ENCODE peak calls at places on chromosomes 13 and 19, in ten cellular contexts. H, Y, Q, V, B, X, J, N, P and L are unnamed samples. For H3K4me1, the result is how much of the 10 kb centered on the place peaks cover.

GRCh38 chr19:747432-748273 is 3.3 kb upstream of the MISP start:
- DNase-seq in X (no peak), Y (no peak), J (no peak), N (no peak), B (no peak), H (no peak), P (no peak), V (no peak), Q (no peak), L (no peak)

GRCh38 chr19:40006273-40006691 is 9.4 kb downstream of the ZNF546 start:
- DNase-seq in X (no peak), H (peak), P (no peak), N (peak), B (no peak), J (peak), Q (no peak), Y (no peak), V (no peak), L (peak)

GRCh38 chr19:35828694-35829301 is 16.2 kb upstream of the PRODH2 start:
- DNase-seq in N (peak), B (no peak), Y (no peak), X (peak), P (peak), J (peak), Q (no peak), H (peak), V (peak), L (peak)

GRCh38 chr19:11014403-11014911 is 53.6 kb downstream of the SMARCA4 start:
- DNase-seq in V (no peak), H (peak), Y (no peak), J (no peak), Q (no peak), X (no peak), P (no peak), N (no peak), B (no peak), L (no peak)

GRCh38 chr13:99151516-99151915 is 49.1 kb upstream of the UBAC2 start:
- DNase-seq in P (no peak), Q (no peak), Y (no peak), N (peak), X (no peak), B (no peak), H (peak), V (no peak), J (peak), L (no peak)

GRCh38 chr13:98478134-98479129 is 98.5 kb downstream of the STK24 start:
- DNase-seq in P (no peak), Y (no peak), H (no peak), Q (no peak), X (peak), B (no peak), V (no peak), J (peak), N (peak), L (peak)

GRCh38 chr19:39915101-39915847 is 19.2 kb downstream of the FCGBP start:
- DNase-seq in X (no peak), P (peak), N (no peak), J (no peak), Y (peak), Q (no peak), B (no peak), H (no peak), V (no peak), L (no peak)

GRCh38 chr19:22622901-22623840 is 11.0 kb upstream of the ZNF492 start:
- DNase-seq in N (no peak), B (no peak), Y (peak), P (no peak), J (no peak), X (no peak), Q (no peak), V (no peak), H (no peak), L (no peak)

GRCh38 chr13:36158606-36159005 is 27.4 kb upstream of the DCLK1 start:
- DNase-seq in Q (no peak), B (no peak), J (no peak), H (no peak), P (no peak), N (peak), X (no peak), Y (no peak), V (no peak), L (no peak)

GRCh38 chr13:42807236-42807635 is 25.9 kb downstream of the FAM216B start:
- DNase-seq in P (no peak), B (no peak), Q (no peak), V (no peak), J (peak), X (no peak), Y (no peak), N (no peak), H (no peak), L (no peak)

GRCh38 chr13:52096748-52097147 is 32.1 kb downstream of the NEK5 start:
- DNase-seq in H (no peak), Q (no peak), N (no peak), B (no peak), Y (no peak), J (no peak), X (no peak), P (no peak), V (no peak), L (no peak)

GRCh38 chr13:63075126-63075525 is 1659.5 kb upstream of the PCDH20 start:
- DNase-seq in P (no peak), V (no peak), X (no peak), J (no peak), B (no peak), H (no peak), Y (no peak), Q (no peak), N (no peak), L (no peak)

GRCh38 chr19:9342610-9343304 is 18.8 kb downstream of the ZNF559 start:
- DNase-seq in Q (no peak), B (no peak), H (no peak), X (no peak), Y (no peak), J (no peak), P (no peak), V (no peak), N (no peak), L (no peak)

GRCh38 chr13:95296326-95296939 is 4.8 kb downstream of the ABCC4 start:
- DNase-seq in Y (no peak), N (peak), V (peak), H (peak), X (peak), P (peak), Q (no peak), B (peak), J (no peak), L (peak)

GRCh38 chr13:100550433-100550832 is 38.2 kb downstream of the GGACT start:
- DNase-seq in P (no peak), X (no peak), V (peak), J (peak), Y (no peak), B (no peak), H (no peak), Q (no peak), N (no peak), L (peak)

GRCh38 chr13:45690636-45691035 is 11.5 kb upstream of the CBY2 start:
- DNase-seq in V (no peak), J (no peak), P (no peak), Y (no peak), N (no peak), Q (no peak), H (no peak), X (no peak), B (no peak), L (no peak)

GRCh38 chr13:45691251-45691650 is 10.9 kb upstream of the CBY2 start:
- DNase-seq in Q (no peak), X (no peak), P (no peak), B (no peak), H (no peak), Y (no peak), N (no peak), J (no peak), V (no peak), L (no peak)

GRCh38 chr13:45696610-45697226 is 5.4 kb upstream of the CBY2 start:
- DNase-seq in J (no peak), P (no peak), H (no peak), V (no peak), B (no peak), N (peak), Y (no peak), Q (no peak), X (no peak), L (no peak)

GRCh38 chr13:45691667-45692066 is 10.5 kb upstream of the CBY2 start:
- DNase-seq in J (no peak), H (no peak), P (no peak), N (no peak), Q (no peak), Y (no peak), X (no peak), B (no peak), V (no peak), L (no peak)

DNA sequence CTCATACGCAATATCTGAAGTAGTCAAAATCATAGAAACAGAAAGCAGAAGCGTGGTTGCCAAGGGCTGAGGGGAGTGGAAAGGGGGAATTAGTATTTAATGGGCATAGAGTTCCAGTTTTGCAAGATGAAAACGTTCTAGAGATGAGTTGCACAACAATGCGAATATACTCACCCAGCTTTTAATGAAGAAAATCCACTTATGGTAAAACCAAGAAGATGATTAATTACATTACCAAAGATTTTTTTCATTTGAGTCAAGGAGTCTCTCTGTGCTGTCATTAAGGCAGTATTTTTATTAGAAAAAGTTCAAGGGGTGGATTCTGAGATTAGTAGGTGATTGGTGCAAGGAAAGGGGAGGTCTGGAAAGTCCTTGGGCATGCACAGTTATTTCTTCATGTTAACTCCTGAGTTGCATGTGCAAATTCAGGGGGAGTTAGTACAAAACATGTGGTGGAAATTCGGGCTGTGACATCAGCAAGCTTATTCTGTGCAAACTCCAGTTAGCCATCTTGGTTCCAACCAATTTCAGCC is 6.9 kb upstream of the CBY2 start:
- DNase-seq in X (no peak), J (no peak), N (no peak), Q (no peak), B (no peak), V (no peak), H (no peak), P (no peak), Y (no peak), L (peak)
- H3K4me1 ChIP-seq in X (under half), J (under half), N (under half), Q (under half), B (under half), V (under half), H (under half), P (under half), Y (under half), L (under half)

DNA sequence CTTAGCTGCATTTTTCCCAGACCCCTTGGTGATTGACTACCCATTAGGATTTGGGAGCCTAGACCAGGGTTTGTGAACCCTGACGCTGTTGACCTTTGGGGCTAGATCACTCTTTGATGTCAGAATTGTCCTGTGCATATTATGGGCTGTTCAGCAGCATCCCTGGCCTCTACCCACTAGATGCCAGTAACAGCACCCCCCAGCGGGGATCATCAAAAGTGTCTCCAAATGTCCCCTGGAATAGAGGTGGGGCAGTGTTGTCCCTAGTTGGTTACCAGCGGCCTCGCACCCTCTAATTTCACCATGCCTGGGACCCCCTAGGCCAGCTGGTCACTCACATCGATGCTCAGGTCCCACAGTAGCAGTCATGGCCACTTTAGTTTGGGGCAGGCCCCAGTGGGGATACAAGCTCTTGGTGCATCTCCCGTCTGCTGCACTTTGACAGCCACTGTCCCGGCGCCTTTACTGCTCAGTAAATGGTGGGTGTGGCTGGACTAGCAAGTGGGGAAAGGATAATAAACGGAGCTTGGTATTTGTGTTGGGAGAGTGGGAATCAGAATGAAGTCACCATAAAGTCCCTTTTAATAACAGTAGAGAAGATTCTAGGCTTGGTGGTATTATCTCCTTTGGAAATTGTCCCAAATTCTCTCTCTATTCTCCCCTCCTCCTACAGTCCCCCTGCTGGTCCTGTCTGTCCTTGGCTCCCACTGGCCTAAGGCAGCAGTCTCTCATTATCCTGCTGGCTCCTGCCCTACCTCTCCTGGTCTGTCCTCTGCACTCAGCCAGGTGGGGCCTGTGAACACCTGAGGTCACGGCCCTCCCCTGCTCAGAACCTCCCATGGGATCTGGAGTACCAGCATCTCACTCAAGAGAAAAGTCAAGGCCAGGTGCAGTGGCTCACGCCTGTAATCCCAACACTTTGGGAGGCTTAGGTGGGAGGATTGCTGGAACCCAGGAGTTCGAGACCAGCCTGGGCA is 80.6 kb downstream of the SIPA1L3 start:
- DNase-seq in Q (no peak), B (no peak), V (no peak), P (no peak), J (no peak), X (no peak), Y (no peak), H (no peak), N (no peak), L (no peak)
- TF ChIP-seq CTCF in Q (no peak), B (no peak), V (no peak), P (no peak), J (peak), X (no peak), Y (no peak), H (peak), N (peak), L (peak)

GRCh38 chr19:41863209-41863931 is 3.3 kb downstream of the RPS19 start:
- DNase-seq in B (no peak), J (no peak), Q (no peak), V (no peak), P (no peak), H (no peak), N (no peak), Y (no peak), X (no peak), L (no peak)
- H3K4me1 ChIP-seq in B (half or more), J (under half), Q (under half), V (half or more), P (half or more), H (half or more), N (under half), Y (half or more), X (half or more), L (under half)

GRCh38 chr13:101919541-101920306 is 467.2 kb downstream of the ITGBL1 start:
- DNase-seq in H (no peak), B (no peak), N (no peak), V (peak), Y (no peak), Q (no peak), X (no peak), J (peak), P (no peak), L (peak)
- TF ChIP-seq CTCF in H (no peak), B (no peak), N (no peak), V (no peak), Y (no peak), Q (no peak), X (no peak), J (no peak), P (no peak), L (no peak)

DNA sequence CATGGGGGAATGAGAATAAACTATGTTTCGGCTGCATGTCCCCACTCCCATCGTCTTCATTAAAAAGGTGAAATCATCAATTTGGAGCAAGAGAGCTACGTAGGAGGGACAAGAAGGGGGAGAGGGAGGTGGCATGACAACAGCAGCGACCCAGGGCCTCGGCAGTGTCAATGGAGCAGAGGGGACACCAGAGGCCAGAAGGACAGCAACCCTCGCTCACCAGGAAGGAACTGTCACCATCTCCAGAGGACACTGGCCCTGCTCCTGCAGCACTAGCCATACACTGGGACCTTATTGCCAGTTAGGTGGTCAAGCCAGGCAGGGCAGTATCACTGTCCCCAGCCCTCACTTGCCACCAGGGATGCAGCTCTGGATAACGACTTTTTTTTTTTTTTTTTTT is 34.2 kb downstream of the NAXD start:
- DNase-seq in V (no peak), P (no peak), Y (peak), N (no peak), H (no peak), B (no peak), Q (no peak), X (no peak), J (no peak), L (no peak)
- H3K4me1 ChIP-seq in V (under half), P (under half), Y (under half), N (under half), H (under half), B (under half), Q (under half), X (under half), J (under half), L (under half)

DNA sequence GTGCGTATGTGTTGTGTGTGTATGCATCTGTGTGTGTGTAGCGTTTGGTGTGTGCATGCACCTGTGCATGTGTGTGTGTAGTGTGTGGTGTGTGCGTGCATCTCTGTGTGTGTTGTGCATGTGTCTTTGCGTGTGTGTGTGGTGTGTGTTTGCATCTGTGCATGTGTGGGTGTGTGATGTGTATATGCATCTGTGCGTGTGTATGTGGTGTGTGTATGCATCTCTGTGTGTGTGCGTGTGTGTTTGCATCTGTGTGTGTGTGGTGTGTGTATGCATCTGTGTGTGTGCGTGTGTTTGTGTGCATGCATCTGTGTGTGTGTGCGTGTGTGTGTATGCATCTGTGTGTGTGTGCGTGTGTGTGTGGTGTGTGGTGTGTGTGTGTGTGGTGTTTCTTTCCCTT is 20.6 kb downstream of the CELF5 start:
- DNase-seq in N (no peak), P (no peak), Q (no peak), J (no peak), V (no peak), B (no peak), Y (no peak), H (no peak), X (no peak), L (no peak)
- TF ChIP-seq CTCF in N (no peak), P (no peak), Q (no peak), J (no peak), V (no peak), B (no peak), Y (no peak), H (no peak), X (no peak), L (no peak)

GRCh38 chr19:33389574-33390119 is 16.1 kb downstream of the CEBPG start:
- DNase-seq in Q (no peak), Y (peak), H (no peak), B (no peak), N (no peak), V (peak), J (no peak), X (no peak), P (no peak), L (no peak)

GRCh38 chr19:33387351-33388230 is 14.1 kb downstream of the CEBPG start:
- DNase-seq in J (no peak), B (no peak), V (peak), N (no peak), H (no peak), Y (no peak), X (no peak), Q (no peak), P (no peak), L (no peak)

GRCh38 chr19:33386361-33386858 is 12.9 kb downstream of the CEBPG start:
- DNase-seq in J (no peak), N (no peak), P (no peak), X (no peak), B (no peak), Q (no peak), H (no peak), Y (peak), V (peak), L (no peak)

GRCh38 chr19:33388817-33389573 is 15.5 kb downstream of the CEBPG start:
- DNase-seq in Q (no peak), N (no peak), P (no peak), J (no peak), X (no peak), H (no peak), V (peak), B (no peak), Y (peak), L (no peak)

DNA sequence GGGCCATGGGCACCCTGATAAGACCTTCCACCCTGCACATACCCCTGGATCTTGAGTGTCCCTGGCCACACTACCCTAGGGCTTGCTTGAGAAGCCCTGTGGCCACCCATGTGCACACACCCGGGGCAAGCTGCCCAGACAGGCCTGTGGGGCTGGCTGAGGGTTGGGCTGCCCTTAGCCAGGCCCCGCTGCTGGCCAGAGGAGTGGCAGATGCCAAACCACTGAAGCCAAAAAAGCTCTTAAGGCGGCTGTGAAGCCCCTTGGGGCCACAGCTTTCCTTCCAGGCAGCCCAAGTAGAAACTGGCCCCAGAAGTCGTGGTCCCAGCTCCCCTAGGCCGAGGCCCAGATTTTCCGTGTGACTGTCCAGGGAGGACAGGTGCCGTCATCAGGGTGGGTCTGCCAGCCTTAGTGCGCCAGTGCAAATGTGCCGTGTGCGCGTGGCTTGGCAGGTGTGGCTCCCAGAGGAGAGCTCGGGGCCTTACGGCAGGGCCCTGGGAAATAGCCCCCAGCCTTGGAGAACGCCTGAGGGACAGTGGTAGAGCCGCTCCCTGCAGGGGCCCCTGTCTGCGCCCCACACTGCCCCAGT is 14.8 kb downstream of the CEBPG start:
- DNase-seq in Y (no peak), V (peak), H (no peak), J (no peak), N (no peak), P (no peak), Q (no peak), B (no peak), X (no peak), L (no peak)
- H3K4me1 ChIP-seq in Y (half or more), V (half or more), H (under half), J (under half), N (under half), P (half or more), Q (under half), B (under half), X (under half), L (under half)